ENCODE peak calls at places on chromosome 12, in nine cellular contexts. R is neuronal stem cell, K is foreskin fibroblast, P is iPS-NIHi11, N is OCI-M1, O is progenitor cell of endocrine pancreas, M is amygdala, A is AG04450, F is AG08396. Z is an unnamed sample.

GRCh38 chr12:27575099-27575779 is 51.2 kb downstream of the PPFIBP1 start:
- DNase-seq in N (no peak), M (no peak), R (no peak), P (no peak), A (no peak), F (no peak), O (no peak), K (no peak), Z (no peak)

GRCh38 chr12:109200825-109201495 is 84.6 kb downstream of the ACACB start:
- DNase-seq in N (no peak), A (no peak), K (no peak), P (no peak), F (no peak), R (no peak), M (no peak), O (no peak), Z (no peak)

GRCh38 chr12:106601031-106601430 is 18.2 kb downstream of the RFX4 start:
- DNase-seq in M (no peak), R (peak), N (no peak), O (no peak), K (no peak), F (no peak), P (peak), A (no peak), Z (no peak)

GRCh38 chr12:32502693-32503510 is 103.5 kb downstream of the FGD4 start:
- DNase-seq in O (no peak), K (peak), R (no peak), P (no peak), A (no peak), M (no peak), N (no peak), F (peak), Z (no peak)

GRCh38 chr12:23482571-23482970 is 466.9 kb downstream of the SOX5 start:
- DNase-seq in R (no peak), K (no peak), O (no peak), A (no peak), M (no peak), N (no peak), P (no peak), F (no peak), Z (no peak)

GRCh38 chr12:93090768-93091172 is 161.7 kb upstream of the EEA1 start:
- DNase-seq in N (peak), F (no peak), O (no peak), P (no peak), A (no peak), R (no peak), M (no peak), K (peak), Z (no peak)

GRCh38 chr12:9404469-9405260 is 196.5 kb upstream of the PZP start:
- DNase-seq in N (no peak), K (no peak), P (peak), M (no peak), F (no peak), R (no peak), O (no peak), A (no peak), Z (no peak)

GRCh38 chr12:111758120-111758561 is 8.6 kb upstream of the ALDH2 start:
- DNase-seq in P (no peak), K (no peak), N (no peak), M (no peak), F (no peak), R (no peak), A (no peak), O (no peak), Z (peak)

GRCh38 chr12:39451977-39452376 is 9.1 kb upstream of the KIF21A start:
- DNase-seq in R (no peak), F (no peak), P (peak), M (no peak), N (no peak), K (no peak), A (no peak), O (no peak), Z (no peak)

GRCh38 chr12:56079729-56080555 is at the start of gene ERBB3:
- DNase-seq in K (peak), N (peak), A (peak), P (peak), R (peak), M (peak), F (peak), O (peak), Z (peak)

GRCh38 chr12:26123482-26123980 is 1.3 kb downstream of the BHLHE41 start:
- DNase-seq in P (no peak), R (no peak), F (no peak), A (no peak), M (no peak), K (peak), O (no peak), N (peak), Z (no peak)

GRCh38 chr12:26246483-26247164 is 51.3 kb downstream of the SSPN start:
- DNase-seq in R (no peak), M (no peak), A (no peak), N (no peak), P (no peak), F (no peak), K (no peak), O (no peak), Z (peak)

GRCh38 chr12:109951136-109951535 is 45.0 kb downstream of the GIT2 start:
- DNase-seq in P (no peak), N (no peak), M (no peak), A (peak), R (no peak), F (peak), K (peak), O (no peak), Z (no peak)

GRCh38 chr12:8628731-8629130 is 16.1 kb upstream of the AICDA start:
- DNase-seq in N (no peak), O (no peak), A (no peak), P (no peak), R (no peak), M (no peak), K (no peak), F (no peak), Z (no peak)

GRCh38 chr12:123033392-123034021 is 53.0 kb downstream of the ARL6IP4 start:
- DNase-seq in K (no peak), P (no peak), O (no peak), N (peak), R (no peak), A (no peak), M (no peak), F (no peak), Z (no peak)

GRCh38 chr12:108773798-108774788 is 42.8 kb upstream of the CORO1C start:
- DNase-seq in N (no peak), M (peak), O (no peak), P (no peak), F (peak), R (no peak), A (peak), K (peak), Z (peak)

GRCh38 chr12:52321433-52321832 is 235 bp upstream of the KRT83 start:
- DNase-seq in P (no peak), O (no peak), N (no peak), M (no peak), A (no peak), R (no peak), K (no peak), F (no peak), Z (no peak)

GRCh38 chr12:13687633-13688032 is 293.8 kb downstream of the GRIN2B start:
- DNase-seq in P (no peak), N (no peak), F (no peak), M (no peak), R (no peak), K (no peak), A (no peak), O (no peak), Z (no peak)

GRCh38 chr12:124537525-124538193 is 29.8 kb downstream of the NCOR2 start:
- DNase-seq in P (no peak), R (no peak), A (no peak), K (no peak), F (no peak), N (no peak), O (no peak), M (peak), Z (peak)

GRCh38 chr12:114848661-114849060 is 164.7 kb upstream of the TBX3 start:
- DNase-seq in R (no peak), M (no peak), A (peak), P (no peak), O (no peak), N (no peak), F (peak), K (peak), Z (no peak)

GRCh38 chr12:41365653-41366131 is 177.6 kb downstream of the PDZRN4 start:
- DNase-seq in K (no peak), A (no peak), O (no peak), M (no peak), N (no peak), R (no peak), P (no peak), F (no peak), Z (no peak)

Z was measured in stomach.